ENCODE peak calls at places on chromosomes 4 and X, in ten cellular contexts. T is CD4-positive, CD25-positive, alpha-beta regulatory T cell; O is AG04450; P is heart left ventricle; X is fibroblast of lung; N is colonic mucosa; F is endothelial cell of umbilical vein; D is ovary; Z is heart right ventricle; R is CD4-positive, alpha-beta T cell. U is an unnamed sample.

GRCh38 chr4:83613023-83613422 is 77.1 kb downstream of the GPAT3 start:
- DNase-seq in T (no peak), O (no peak), P (no peak), X (no peak), N (no peak), F (no peak), D (no peak), Z (no peak), R (no peak), U (no peak)

GRCh38 chr4:99859618-99860017 is 34.6 kb downstream of the LAMTOR3 start:
- DNase-seq in T (no peak), O (no peak), P (no peak), X (no peak), N (no peak), F (no peak), D (no peak), Z (no peak), R (no peak), U (no peak)

GRCh38 chr4:186192068-186192751 is 843 bp downstream of the CYP4V2 start:
- DNase-seq in T (no peak), O (no peak), P (peak; percentile 44), X (peak; percentile 51), N (peak; percentile 54), F (peak; percentile 21), D (peak; percentile 51), Z (no peak), R (peak; percentile 4), U (peak; percentile 56)

GRCh38 chr4:128477540-128477939 is 189.9 kb upstream of the PGRMC2 start:
- DNase-seq in T (no peak), O (no peak), P (no peak), X (no peak), N (no peak), F (no peak), D (no peak), Z (no peak), R (no peak), U (no peak)

GRCh38 chr4:137083571-137083970 is 448.7 kb downstream of the PCDH18 start:
- DNase-seq in T (no peak), O (peak; percentile 11), P (no peak), X (peak; percentile 76), N (no peak), F (no peak), D (no peak), Z (no peak), R (no peak), U (no peak)

GRCh38 chr4:65665951-65666523 is 4.3 kb downstream of the EPHA5 start:
- DNase-seq in T (no peak), O (no peak), P (no peak), X (no peak), N (no peak), F (no peak), D (no peak), Z (no peak), R (no peak), U (no peak)

GRCh38 chrX:110003167-110004156 is 548 bp downstream of the TMEM164 start:
- DNase-seq in T (no peak), O (no peak), P (peak; percentile 21), X (peak; percentile 13), N (no peak), F (no peak), D (peak; percentile 45), Z (peak; percentile 9), R (no peak), U (no peak)

GRCh38 chr4:103496800-103497199 is 223.0 kb downstream of the TACR3 start:
- DNase-seq in T (no peak), O (no peak), P (no peak), X (no peak), N (no peak), F (no peak), D (no peak), Z (no peak), R (no peak), U (no peak)

GRCh38 chrX:31421441-31421840 is 349.6 kb upstream of the FTHL17 start:
- DNase-seq in T (no peak), O (no peak), P (no peak), X (no peak), N (no peak), F (no peak), D (no peak), Z (no peak), R (no peak), U (no peak)

GRCh38 chr4:2304877-2305561 is 43.1 kb upstream of the MXD4 start:
- DNase-seq in T (no peak), O (no peak), P (no peak), X (no peak), N (peak; percentile 14), F (no peak), D (no peak), Z (no peak), R (no peak), U (no peak)

GRCh38 chr4:40307627-40308497 is 27.3 kb upstream of the CHRNA9 start:
- DNase-seq in T (peak; percentile 80), O (no peak), P (peak; percentile 34), X (no peak), N (peak; percentile 36), F (no peak), D (no peak), Z (peak; percentile 13), R (peak; percentile 71), U (no peak)

DNA sequence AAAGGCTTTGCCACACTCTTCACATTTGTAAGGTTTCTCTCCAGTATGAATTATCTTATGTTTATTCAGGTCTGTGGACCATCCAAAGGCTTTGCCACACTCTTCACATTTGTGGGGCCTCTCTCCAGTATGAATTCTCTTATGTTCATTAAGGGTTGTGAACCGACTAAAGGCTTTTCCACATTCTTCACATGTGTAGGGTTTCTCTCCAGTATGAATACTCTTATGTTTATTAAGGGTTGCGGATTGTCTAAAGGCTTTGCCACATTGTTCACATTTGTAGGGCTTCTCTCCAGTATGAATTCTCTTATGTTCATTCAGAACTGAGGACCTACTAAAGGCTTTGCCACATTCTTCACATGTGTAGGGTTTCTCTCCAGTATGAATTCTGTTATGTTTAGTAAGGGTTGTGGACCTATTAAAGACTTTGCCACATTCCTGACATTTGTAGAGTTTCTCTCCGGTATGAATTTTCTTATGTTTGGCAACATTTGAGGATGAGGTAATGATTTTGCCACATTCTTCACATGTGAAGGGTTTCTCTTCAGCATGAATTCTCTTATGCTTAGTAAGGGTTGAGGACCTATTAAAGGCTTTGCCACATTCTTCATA is 33.7 kb downstream of the ZNF732 start:
- DNase-seq in T (no peak), O (no peak), P (no peak), X (no peak), N (no peak), F (no peak), D (no peak), Z (no peak), R (no peak), U (no peak)
- H3K9me3 ChIP-seq in T (peaks cover 73% of the 10 kb centered on the region), O (peaks cover 22% of the 10 kb centered on the region), P (peaks cover 99% of the 10 kb centered on the region), X (peaks cover 2% of the 10 kb centered on the region), N (peaks cover 22% of the 10 kb centered on the region), F (peaks cover 8% of the 10 kb centered on the region), D (peaks cover 21% of the 10 kb centered on the region), Z (peaks cover 100% of the 10 kb centered on the region), R (peaks cover 82% of the 10 kb centered on the region), U (no peaks in the 10 kb centered on the region)

DNA sequence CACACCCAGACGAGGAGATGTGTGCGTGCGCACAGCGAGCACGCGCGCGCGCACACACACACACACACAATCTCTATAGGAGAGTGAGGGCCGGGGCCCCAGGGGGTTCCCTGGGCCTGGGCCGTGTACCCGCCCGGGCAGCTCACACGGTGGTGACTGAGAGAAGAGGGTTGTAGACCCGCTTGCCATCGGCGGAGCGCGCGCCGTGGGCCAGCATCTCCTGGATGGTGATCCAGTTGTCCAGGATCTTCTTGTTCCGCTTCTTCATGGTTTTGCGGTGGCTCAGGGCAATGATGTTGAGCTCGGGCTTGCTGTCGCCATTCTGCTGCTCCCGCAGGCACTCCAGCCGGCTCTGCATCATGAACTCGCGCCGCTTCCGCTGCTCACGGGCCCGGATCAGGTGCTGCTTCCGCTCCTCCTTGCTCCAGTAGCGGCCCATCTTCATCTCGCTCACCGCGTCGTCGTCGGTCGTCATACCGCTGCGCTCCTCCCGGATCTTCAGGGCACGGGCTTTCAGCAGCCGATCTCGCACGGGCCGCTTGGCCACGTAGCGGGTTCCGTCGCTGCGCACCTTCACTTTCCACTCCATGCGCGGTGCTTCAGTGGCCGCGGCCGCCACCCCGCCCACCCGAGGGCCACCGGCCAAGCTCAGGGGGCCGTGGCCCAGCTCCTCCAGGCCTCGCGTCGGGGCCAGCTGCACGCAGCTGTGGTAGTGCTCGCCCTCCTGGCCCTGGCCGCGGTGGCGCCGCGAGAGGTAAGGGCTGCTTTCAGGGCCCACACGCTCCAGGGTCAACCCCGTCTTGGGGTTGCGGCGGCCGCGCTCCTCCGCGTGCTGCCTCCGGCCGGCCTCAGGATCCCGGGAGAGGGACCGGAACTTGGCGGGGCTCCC is 9.0 kb downstream of the SSR4 start:
- DNase-seq in T (no peak), O (no peak), P (no peak), X (no peak), N (no peak), F (no peak), D (peak; percentile 8), Z (no peak), R (no peak), U (no peak)
- H3K9me3 ChIP-seq in T (no peaks in the 10 kb centered on the region), O (no peaks in the 10 kb centered on the region), P (no peaks in the 10 kb centered on the region), X (no peaks in the 10 kb centered on the region), N (no peaks in the 10 kb centered on the region), F (no peaks in the 10 kb centered on the region), D (no peaks in the 10 kb centered on the region), Z (no peaks in the 10 kb centered on the region), R (no peaks in the 10 kb centered on the region), U (no peaks in the 10 kb centered on the region)

GRCh38 chr4:146621-147020 is 22.3 kb downstream of the ZNF718 start:
- DNase-seq in T (no peak), O (no peak), P (no peak), X (no peak), N (no peak), F (no peak), D (no peak), Z (no peak), R (no peak), U (no peak)
- H3K9me3 ChIP-seq in T (peaks cover 85% of the 10 kb centered on the region), O (peaks cover 41% of the 10 kb centered on the region), P (peaks cover 100% of the 10 kb centered on the region), X (no peaks in the 10 kb centered on the region), N (peaks cover 7% of the 10 kb centered on the region), F (no peaks in the 10 kb centered on the region), D (peaks cover 39% of the 10 kb centered on the region), Z (peaks cover 100% of the 10 kb centered on the region), R (peaks cover 95% of the 10 kb centered on the region), U (peaks cover 100% of the 10 kb centered on the region)

GRCh38 chrX:63635750-63636149 is 149.3 kb downstream of the ARHGEF9 start:
- DNase-seq in T (no peak), O (no peak), P (no peak), X (no peak), N (no peak), F (no peak), D (no peak), Z (no peak), R (no peak), U (no peak)
- H3K9me3 ChIP-seq in T (no peaks in the 10 kb centered on the region), O (no peaks in the 10 kb centered on the region), P (no peaks in the 10 kb centered on the region), X (no peaks in the 10 kb centered on the region), N (no peaks in the 10 kb centered on the region), F (no peaks in the 10 kb centered on the region), D (no peaks in the 10 kb centered on the region), Z (peaks cover 6% of the 10 kb centered on the region), R (peaks cover 4% of the 10 kb centered on the region), U (peaks cover 2% of the 10 kb centered on the region)

GRCh38 chr4:3869661-3870566 is 103.7 kb downstream of the ADRA2C start:
- DNase-seq in T (no peak), O (no peak), P (no peak), X (no peak), N (no peak), F (no peak), D (no peak), Z (no peak), R (no peak), U (no peak)
- H3K9me3 ChIP-seq in T (no peaks in the 10 kb centered on the region), O (peaks cover 8% of the 10 kb centered on the region), P (no peaks in the 10 kb centered on the region), X (no peaks in the 10 kb centered on the region), N (no peaks in the 10 kb centered on the region), F (no peaks in the 10 kb centered on the region), D (no peaks in the 10 kb centered on the region), Z (no peaks in the 10 kb centered on the region), R (no peaks in the 10 kb centered on the region), U (no peaks in the 10 kb centered on the region)